ENCODE peak calls at places on chromosomes 5 and 9, in four cellular contexts. Q is SJSA1, Z is SK-MEL-5, W is C1 segment of cervical spinal cord. J is an unnamed sample.

GRCh38 chr5:14665110-14665822 is 748 bp downstream of the OTULIN start:
- DNase-seq in Q (no peak), Z (peak), W (peak), J (no peak)

GRCh38 chr9:132412089-132412488 is 2.1 kb downstream of the CFAP77 start:
- DNase-seq in Q (no peak), Z (peak), W (no peak), J (no peak)

GRCh38 chr9:971901-972511 is 4.4 kb upstream of the DMRT3 start:
- DNase-seq in Q (no peak), Z (no peak), W (no peak), J (no peak)

GRCh38 chr9:110750272-110750671 is 81.7 kb downstream of the MUSK start:
- DNase-seq in Q (no peak), Z (no peak), W (no peak), J (no peak)

GRCh38 chr9:33455952-33456351 is 8.6 kb upstream of the AQP3 start:
- DNase-seq in Q (no peak), Z (no peak), W (no peak), J (no peak)

GRCh38 chr9:3863114-3863528 is 337.3 kb upstream of the RFX3 start:
- DNase-seq in Q (peak), Z (peak), W (no peak), J (peak)

GRCh38 chr9:115015018-115015635 is 84.7 kb upstream of the TNFSF8 start:
- DNase-seq in Q (peak), Z (peak), W (no peak), J (no peak)

GRCh38 chr9:137227057-137227852 is at the start of gene RNF224:
- DNase-seq in Q (peak), Z (peak), W (peak), J (peak)

GRCh38 chr5:14447958-14448881 is 133.4 kb upstream of the OTULINL start:
- DNase-seq in Q (no peak), Z (no peak), W (no peak), J (no peak)

GRCh38 chr9:72635197-72635596 is 113.8 kb downstream of the TMC1 start:
- DNase-seq in Q (no peak), Z (no peak), W (no peak), J (no peak)

GRCh38 chr9:109109962-109110325 is 9.8 kb downstream of the TMEM245 start:
- DNase-seq in Q (no peak), Z (no peak), W (no peak), J (no peak)

GRCh38 chr5:83848928-83849327 is 128.3 kb upstream of the HAPLN1 start:
- DNase-seq in Q (no peak), Z (no peak), W (no peak), J (no peak)

GRCh38 chr9:5002811-5003210 is 17.7 kb downstream of the JAK2 start:
- DNase-seq in Q (no peak), Z (no peak), W (no peak), J (no peak)

GRCh38 chr9:129570450-129571297 is 50.2 kb downstream of the C9orf50 start:
- DNase-seq in Q (peak), Z (no peak), W (no peak), J (peak)

GRCh38 chr5:57650360-57651069 is 167.9 kb upstream of the ACTBL2 start:
- DNase-seq in Q (peak), Z (peak), W (no peak), J (no peak)

GRCh38 chr5:110923971-110924370 is 147.5 kb upstream of the TSLP start:
- DNase-seq in Q (no peak), Z (no peak), W (no peak), J (no peak)

GRCh38 chr9:23851024-23851629 is 25.1 kb upstream of the ELAVL2 start:
- DNase-seq in Q (no peak), Z (no peak), W (no peak), J (no peak)

GRCh38 chr5:153122416-153122815 is 368.1 kb upstream of the GRIA1 start:
- DNase-seq in Q (no peak), Z (no peak), W (no peak), J (no peak)

GRCh38 chr5:76930083-76930482 is 22.8 kb upstream of the CRHBP start:
- DNase-seq in Q (no peak), Z (no peak), W (no peak), J (no peak)

GRCh38 chr9:134317431-134318414 is 8.5 kb upstream of the RXRA start:
- DNase-seq in Q (no peak), Z (no peak), W (no peak), J (no peak)

GRCh38 chr5:151741678-151742423 is 16.6 kb downstream of the ATOX1 start:
- DNase-seq in Q (peak), Z (no peak), W (no peak), J (no peak)

GRCh38 chr9:755454-756381 is 85.8 kb upstream of the DMRT1 start:
- DNase-seq in Q (peak), Z (peak), W (no peak), J (no peak)

GRCh38 chr9:136204838-136205706 is at the start of gene LHX3:
- DNase-seq in Q (no peak), Z (no peak), W (no peak), J (no peak)

GRCh38 chr5:154756871-154757646 is 1.9 kb downstream of the LARP1 start:
- DNase-seq in Q (peak), Z (no peak), W (peak), J (peak)

GRCh38 chr5:131324311-131324710 is 60.5 kb downstream of the CDC42SE2 start:
- DNase-seq in Q (no peak), Z (no peak), W (no peak), J (peak)

GRCh38 chr9:27539479-27540441 is 10.1 kb upstream of the MOB3B start:
- DNase-seq in Q (no peak), Z (no peak), W (no peak), J (no peak)

GRCh38 chr9:107067715-107068416 is 204.9 kb downstream of the ZNF462 start:
- DNase-seq in Q (no peak), Z (no peak), W (no peak), J (no peak)

GRCh38 chr9:120396418-120396817 is 183.5 kb downstream of the CDK5RAP2 start:
- DNase-seq in Q (no peak), Z (no peak), W (no peak), J (no peak)

GRCh38 chr5:154472871-154473580 is 5.0 kb downstream of the HAND1 start:
- DNase-seq in Q (no peak), Z (no peak), W (no peak), J (no peak)

GRCh38 chr5:176731506-176732192 is 78.7 kb upstream of the UNC5A start:
- DNase-seq in Q (no peak), Z (no peak), W (no peak), J (no peak)

GRCh38 chr5:131649160-131649559 is 14.1 kb upstream of the RAPGEF6 start:
- DNase-seq in Q (no peak), Z (no peak), W (no peak), J (no peak)

GRCh38 chr5:154782326-154782725 is 27.1 kb downstream of the LARP1 start:
- DNase-seq in Q (no peak), Z (no peak), W (no peak), J (no peak)

GRCh38 chr5:10452768-10453331 is 11.2 kb downstream of the ROPN1L start:
- DNase-seq in Q (no peak), Z (peak), W (no peak), J (no peak)

GRCh38 chr9:6239048-6239461 is 23.4 kb downstream of the IL33 start:
- DNase-seq in Q (no peak), Z (no peak), W (no peak), J (no peak)

GRCh38 chr9:30932226-30932625 is 1452.2 kb upstream of the ACO1 start:
- DNase-seq in Q (no peak), Z (no peak), W (no peak), J (no peak)

GRCh38 chr5:82347213-82347947 is 69.2 kb upstream of the RPS23 start:
- DNase-seq in Q (peak), Z (peak), W (peak), J (peak)

GRCh38 chr9:125532412-125532811 is 174.6 kb downstream of the MAPKAP1 start:
- DNase-seq in Q (no peak), Z (no peak), W (no peak), J (no peak)

GRCh38 chr5:150078802-150079654 is 7.3 kb downstream of the CSF1R start:
- DNase-seq in Q (peak), Z (no peak), W (no peak), J (no peak)

GRCh38 chr5:157342822-157343402 is 77.0 kb downstream of the CYFIP2 start:
- DNase-seq in Q (peak), Z (peak), W (no peak), J (no peak)